ENCODE peak calls at places on chromosomes 12 and 14, in eight cellular contexts. V is heart left ventricle, G is neural progenitor cell, R is right lobe of liver, B is cardiac muscle cell, D is fibroblast of lung, I is astrocyte of the spinal cord, P is AG04449. T is an unnamed sample.

GRCh38 chr14:92686763-92687427 is 61.5 kb downstream of the LGMN start:
- DNase-seq in I (peak), D (peak), V (peak), B (peak), G (peak), R (peak), P (no peak), T (peak)

GRCh38 chr12:4809013-4809448 is 88.8 kb downstream of the GALNT8 start:
- DNase-seq in R (no peak), V (no peak), B (peak), I (no peak), G (peak), P (no peak), D (peak), T (no peak)

GRCh38 chr12:85413266-85413665 is 133.2 kb downstream of the ALX1 start:
- DNase-seq in G (no peak), P (no peak), R (no peak), B (no peak), V (no peak), D (no peak), I (no peak), T (no peak)

GRCh38 chr12:39393890-39394289 is 49.0 kb downstream of the KIF21A start:
- DNase-seq in D (no peak), B (no peak), P (no peak), R (no peak), I (no peak), G (peak), V (no peak), T (no peak)

GRCh38 chr12:7679251-7680045 is 13.7 kb upstream of the APOBEC1 start:
- DNase-seq in V (no peak), P (no peak), B (no peak), R (no peak), I (no peak), G (no peak), D (no peak), T (no peak)

GRCh38 chr14:91987192-91987591 is 39.7 kb upstream of the FBLN5 start:
- DNase-seq in R (no peak), D (no peak), P (no peak), V (no peak), I (no peak), G (no peak), B (no peak), T (no peak)

GRCh38 chr12:62618319-62618718 is 151.7 kb downstream of the MON2 start:
- DNase-seq in D (no peak), I (no peak), G (no peak), R (no peak), P (no peak), V (no peak), B (no peak), T (no peak)

GRCh38 chr12:18411453-18411852 is 150.1 kb downstream of the PIK3C2G start:
- DNase-seq in D (no peak), B (no peak), V (no peak), P (no peak), G (no peak), I (no peak), R (no peak), T (no peak)

GRCh38 chr12:52195065-52195730 is 3.4 kb upstream of the KRT80 start:
- DNase-seq in V (no peak), I (no peak), G (peak), B (no peak), R (no peak), D (peak), P (no peak), T (no peak)

GRCh38 chr14:99129998-99130397 is 142.0 kb downstream of the BCL11B start:
- DNase-seq in P (no peak), V (no peak), I (no peak), G (no peak), D (no peak), B (no peak), R (peak), T (no peak)

GRCh38 chr12:19431407-19432308 is 7.6 kb upstream of the AEBP2 start:
- DNase-seq in D (peak), B (no peak), R (no peak), P (peak), I (peak), V (no peak), G (no peak), T (peak)

GRCh38 chr12:11553871-11554533 is 95.5 kb upstream of the ETV6 start:
- DNase-seq in B (peak), R (no peak), I (peak), P (no peak), D (peak), V (no peak), G (peak), T (peak)

GRCh38 chr14:22976620-22977433 is 5.5 kb downstream of the AJUBA start:
- DNase-seq in R (peak), V (no peak), I (peak), G (no peak), P (no peak), B (peak), D (peak), T (no peak)

GRCh38 chr12:12788675-12789368 is 3.4 kb downstream of the APOLD1 start:
- DNase-seq in R (peak), D (peak), B (peak), V (no peak), P (no peak), I (peak), G (peak), T (peak)

GRCh38 chr12:82723093-82723492 is 36.4 kb downstream of the TMTC2 start:
- DNase-seq in V (no peak), D (no peak), B (no peak), R (no peak), G (no peak), I (no peak), P (no peak), T (peak)

GRCh38 chr12:20445693-20446092 is 77.4 kb downstream of the PDE3A start:
- DNase-seq in P (no peak), R (no peak), B (no peak), V (no peak), I (peak), G (no peak), D (no peak), T (no peak)

GRCh38 chr14:93987815-93988476 is 9.2 kb upstream of the CCDC197 start:
- DNase-seq in V (no peak), G (no peak), I (no peak), B (no peak), D (no peak), P (no peak), R (no peak), T (no peak)

GRCh38 chr12:128047266-128048060 is 219.5 kb upstream of the TMEM132C start:
- DNase-seq in V (no peak), R (no peak), I (no peak), D (no peak), B (peak), P (no peak), G (no peak), T (no peak)

GRCh38 chr14:100537701-100538565 is 49.3 kb downstream of the BEGAIN start:
- DNase-seq in I (no peak), B (no peak), R (peak), P (no peak), D (no peak), G (no peak), V (peak), T (no peak)

GRCh38 chr12:112018571-112019237 is 5.5 kb downstream of the ERP29 start:
- DNase-seq in I (peak), D (peak), P (peak), B (no peak), G (no peak), R (no peak), V (no peak), T (no peak)

GRCh38 chr14:94307410-94307992 is 14.4 kb upstream of the SERPINA10 start:
- DNase-seq in D (no peak), I (no peak), G (peak), B (no peak), V (no peak), R (no peak), P (no peak), T (peak)

GRCh38 chr12:104782296-104782695 is 175.8 kb downstream of the SLC41A2 start:
- DNase-seq in B (no peak), V (no peak), G (no peak), D (no peak), I (no peak), P (no peak), R (no peak), T (peak)

GRCh38 chr12:109818900-109819500 is 14.2 kb downstream of the TRPV4 start:
- DNase-seq in D (peak), V (no peak), G (no peak), I (no peak), B (no peak), P (peak), R (no peak), T (no peak)

GRCh38 chr14:22791302-22791701 is 23.9 kb downstream of the SLC7A7 start:
- DNase-seq in B (no peak), I (peak), V (no peak), D (peak), P (peak), R (no peak), G (no peak), T (no peak)

GRCh38 chr12:118120579-118121363 is 15.2 kb upstream of the PEBP1 start:
- DNase-seq in D (peak), V (peak), P (no peak), R (peak), B (peak), G (peak), I (peak), T (peak)

GRCh38 chr12:599756-600155 is 63.5 kb downstream of the NINJ2 start:
- DNase-seq in D (no peak), R (no peak), G (no peak), B (no peak), I (no peak), P (no peak), V (no peak), T (no peak)

GRCh38 chr12:27593266-27593665 is 69.3 kb downstream of the PPFIBP1 start:
- DNase-seq in D (no peak), I (no peak), G (no peak), P (no peak), V (no peak), B (no peak), R (no peak), T (no peak)

GRCh38 chr12:82682326-82682725 is 4.4 kb upstream of the TMTC2 start:
- DNase-seq in B (no peak), I (no peak), G (peak), V (no peak), D (no peak), R (no peak), P (no peak), T (no peak)

GRCh38 chr12:3145036-3145435 is 67.9 kb downstream of the TSPAN9 start:
- DNase-seq in V (peak), I (no peak), R (peak), P (no peak), B (peak), G (no peak), D (no peak), T (no peak)

GRCh38 chr12:53051058-53051880 is 1.4 kb downstream of the TNS2 start:
- DNase-seq in V (peak), D (peak), P (no peak), R (peak), I (no peak), B (no peak), G (no peak), T (no peak)

GRCh38 chr12:77299910-77300772 is 234.8 kb upstream of the E2F7 start:
- DNase-seq in V (no peak), I (peak), G (no peak), R (no peak), B (no peak), P (peak), D (peak), T (no peak)

DNA sequence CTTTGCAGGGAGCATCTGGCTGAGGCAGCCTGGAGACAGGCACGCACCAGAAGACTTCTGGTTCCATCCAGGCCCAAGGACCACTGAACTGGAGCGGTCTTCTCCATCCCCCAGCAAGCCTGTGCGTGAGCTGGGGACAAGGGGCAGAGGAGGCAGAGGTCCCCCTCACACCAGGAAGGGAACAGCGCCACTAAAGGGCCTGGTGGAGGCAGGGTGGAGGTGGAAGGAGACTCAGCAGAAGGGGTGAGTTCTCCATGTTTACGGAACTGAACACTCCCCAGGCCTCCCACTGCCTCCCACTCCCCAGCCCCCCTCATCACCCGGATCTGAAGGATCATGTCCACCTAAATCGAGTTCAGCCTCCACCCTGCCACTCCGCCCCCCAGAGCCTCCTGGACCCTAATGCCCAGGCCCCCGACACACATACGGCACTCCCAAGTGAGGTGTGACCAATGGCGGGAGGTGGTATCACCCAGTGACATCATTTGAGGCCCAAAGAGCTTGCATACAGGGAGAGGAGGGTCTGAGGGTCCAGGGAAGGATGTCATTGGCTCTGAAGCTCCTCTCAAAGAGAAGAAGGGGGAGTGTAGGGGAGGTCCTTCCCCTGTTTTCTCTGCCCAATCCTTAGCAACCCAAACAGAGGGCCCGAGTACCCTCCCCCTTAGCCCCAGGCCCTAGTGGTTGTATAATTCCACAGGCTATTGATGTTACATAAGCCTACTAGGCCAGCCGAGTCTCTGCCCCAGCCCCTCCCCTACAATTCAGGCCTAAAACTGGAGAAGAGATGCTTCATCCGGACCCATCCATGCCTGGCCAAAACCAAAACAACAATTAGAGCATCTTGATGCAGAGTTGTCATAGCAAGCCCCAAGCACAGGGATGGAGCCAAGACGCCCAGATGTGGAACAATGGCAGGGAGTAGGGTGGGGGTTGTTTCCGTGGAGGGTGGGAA is 1.0 kb downstream of the FAIM2 start:
- DNase-seq in P (no peak), B (no peak), V (peak), R (no peak), D (no peak), G (peak), I (no peak), T (no peak)
- H3K4me3 ChIP-seq in P (no peak), B (no peak), V (no peak), R (no peak), D (no peak), G (peak), I (no peak), T (no peak)

GRCh38 chr12:49720214-49720613 is 13.0 kb upstream of the FMNL3 start:
- DNase-seq in R (no peak), B (no peak), V (no peak), D (no peak), P (no peak), G (no peak), I (no peak), T (no peak)
- TF ChIP-seq CTCF in R (peak), B (no peak), V (no peak), D (no peak), P (no peak), G (no peak), I (no peak), T (peak)

GRCh38 chr12:98519257-98519907 is 4.0 kb downstream of the TMPO start:
- DNase-seq in P (no peak), R (no peak), D (no peak), B (no peak), I (no peak), G (no peak), V (no peak), T (no peak)
- H3K4me3 ChIP-seq in P (no peak), R (no peak), D (no peak), B (no peak), I (no peak), G (no peak), V (no peak), T (peak)

GRCh38 chr12:57235012-57235727 is 5.7 kb downstream of the SHMT2 start:
- DNase-seq in V (peak), R (peak), D (peak), P (no peak), B (no peak), G (peak), I (peak), T (no peak)
- TF ChIP-seq CTCF in V (no peak), R (peak), D (no peak), P (no peak), B (peak), G (no peak), I (no peak), T (no peak)

DNA sequence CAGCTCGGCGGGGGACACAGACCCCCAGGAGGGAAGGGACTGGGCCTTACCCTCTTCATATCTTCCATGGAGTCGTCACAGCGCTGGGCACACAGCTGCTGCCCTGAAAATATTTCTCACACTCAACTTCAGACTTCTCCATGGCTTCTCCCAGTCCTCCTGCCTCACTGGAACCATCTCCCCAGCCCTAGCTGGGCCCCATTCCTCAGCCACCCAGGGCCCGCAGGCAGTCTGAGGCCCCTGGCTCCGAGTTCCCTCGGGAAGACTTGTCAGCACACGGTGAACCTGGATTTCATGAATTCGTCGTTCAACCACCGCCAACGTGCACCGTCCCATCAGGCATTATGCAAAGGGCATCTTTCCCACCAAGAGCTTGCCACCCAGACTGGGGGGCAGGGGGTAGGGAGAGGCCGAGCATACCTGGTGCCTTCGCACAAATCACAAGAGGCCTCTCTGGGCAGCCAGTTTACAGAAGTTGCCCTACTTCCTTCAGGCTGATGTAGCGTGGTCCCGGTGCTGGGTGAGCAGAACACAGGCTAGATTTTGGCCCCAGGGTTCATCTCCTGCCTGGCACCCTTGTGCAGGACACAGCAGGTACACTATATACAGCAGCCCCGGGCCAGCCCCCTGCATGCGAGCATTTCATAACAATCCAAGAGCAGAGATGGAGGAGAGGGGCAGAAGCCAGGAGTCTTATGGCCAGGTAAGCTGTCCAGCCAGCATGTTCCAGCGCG is 44.2 kb downstream of the LTBP2 start:
- DNase-seq in P (no peak), V (peak), G (no peak), I (no peak), B (no peak), D (no peak), R (no peak), T (no peak)
- H3K4me3 ChIP-seq in P (no peak), V (no peak), G (no peak), I (no peak), B (no peak), D (no peak), R (no peak), T (no peak)

GRCh38 chr14:72975776-72976175 is 49.5 kb downstream of the DCAF4 start:
- DNase-seq in G (peak), P (no peak), V (no peak), D (no peak), B (no peak), I (no peak), R (no peak), T (peak)
- TF ChIP-seq CTCF in G (peak), P (no peak), V (no peak), D (no peak), B (no peak), I (no peak), R (no peak), T (no peak)

GRCh38 chr14:24189059-24189375 is 401 bp upstream of the IPO4 start:
- DNase-seq in R (no peak), B (no peak), D (no peak), G (no peak), P (no peak), V (no peak), I (no peak), T (no peak)
- H3K4me3 ChIP-seq in R (no peak), B (no peak), D (no peak), G (peak), P (peak), V (no peak), I (peak), T (peak)

GRCh38 chr12:123269980-123270379 is 1.7 kb downstream of the CDK2AP1 start:
- DNase-seq in G (peak), I (no peak), D (no peak), V (no peak), P (no peak), R (no peak), B (peak), T (peak)

GRCh38 chr12:123273166-123273565 is 1.5 kb upstream of the CDK2AP1 start:
- DNase-seq in D (no peak), V (no peak), R (no peak), I (no peak), G (no peak), P (no peak), B (no peak), T (no peak)

GRCh38 chr12:123270380-123271181 is 1.1 kb downstream of the CDK2AP1 start:
- DNase-seq in B (no peak), G (peak), I (no peak), V (peak), P (no peak), R (no peak), D (peak), T (no peak)

GRCh38 chr12:123269395-123269892 is 2.2 kb downstream of the CDK2AP1 start:
- DNase-seq in G (peak), I (peak), P (no peak), D (peak), R (peak), B (peak), V (peak), T (peak)

GRCh38 chr12:123271182-123271491 is 519 bp downstream of the CDK2AP1 start:
- DNase-seq in P (no peak), D (peak), G (peak), I (peak), V (peak), R (peak), B (peak), T (peak)
- TF ChIP-seq CTCF in P (peak), D (peak), G (peak), I (peak), V (peak), R (peak), B (peak), T (peak)

T was measured in GM12865.